ENCODE peak calls at places on chromosomes 7 and 10, in five cellular contexts. K is NCI-H460, A is left cardiac atrium, C is KBM-7, S is NB4. P is an unnamed sample.

GRCh38 chr7:2190531-2190930 is 42.2 kb downstream of the MAD1L1 start:
- DNase-seq in K (no peak), C (no peak), S (no peak), A (no peak), P (no peak)

GRCh38 chr7:101097561-101097960 is 12.3 kb downstream of the TRIM56 start:
- DNase-seq in C (no peak), A (no peak), S (no peak), K (no peak), P (no peak)

GRCh38 chr7:1971946-1972654 is 260.6 kb downstream of the MAD1L1 start:
- DNase-seq in C (no peak), K (no peak), S (no peak), A (no peak), P (no peak)

GRCh38 chr7:129072410-129073063 is 17.6 kb upstream of the TNPO3 start:
- DNase-seq in K (no peak), A (no peak), C (peak; percentile 31), S (peak; percentile 98), P (no peak)

GRCh38 chr7:135645296-135645904 is 16.9 kb upstream of the STMP1 start:
- DNase-seq in S (peak; percentile 66), C (peak; percentile 58), K (peak; percentile 61), A (no peak), P (no peak)

GRCh38 chr10:78543026-78543748 is 509.5 kb downstream of the RPS24 start:
- DNase-seq in K (no peak), C (no peak), S (no peak), A (no peak), P (no peak)

GRCh38 chr10:11165591-11166543 is 148.2 kb downstream of the CELF2 start:
- DNase-seq in S (peak; percentile 85), A (peak; percentile 40), C (peak; percentile 85), K (no peak), P (peak; percentile 63)

GRCh38 chr10:11023009-11023408 is 5.3 kb downstream of the CELF2 start:
- DNase-seq in C (no peak), S (no peak), K (no peak), A (no peak), P (no peak)

GRCh38 chr7:99004216-99004615 is 125.9 kb downstream of the TRRAP start:
- DNase-seq in S (no peak), K (no peak), C (no peak), A (no peak), P (no peak)

GRCh38 chr7:48035967-48036478 is 680 bp downstream of the C7orf57 start:
- DNase-seq in C (no peak), S (no peak), K (no peak), A (no peak), P (peak; percentile 23)

GRCh38 chr10:20017961-20018360 is 201.7 kb downstream of the PLXDC2 start:
- DNase-seq in K (no peak), C (no peak), A (no peak), S (no peak), P (no peak)

GRCh38 chr7:108136191-108136581 is 6.0 kb upstream of the LAMB4 start:
- DNase-seq in S (peak; percentile 91), K (no peak), C (peak; percentile 97), A (no peak), P (no peak)

GRCh38 chr10:70315815-70316214 is 32.0 kb upstream of the NPFFR1 start:
- DNase-seq in S (no peak), K (no peak), C (no peak), A (no peak), P (no peak)

GRCh38 chr10:126500866-126501265 is 112.6 kb upstream of the ADAM12 start:
- DNase-seq in C (no peak), K (no peak), S (no peak), A (no peak), P (no peak)

GRCh38 chr10:21757601-21757901 is 223.5 kb downstream of the MLLT10 start:
- DNase-seq in A (no peak), C (no peak), S (no peak), K (no peak), P (no peak)

GRCh38 chr10:11159543-11160215 is 142.0 kb downstream of the CELF2 start:
- DNase-seq in S (no peak), C (no peak), A (no peak), K (no peak), P (no peak)

GRCh38 chr7:71843677-71844076 is 568.5 kb downstream of the CALN1 start:
- DNase-seq in K (no peak), S (peak; percentile 14), A (no peak), C (no peak), P (no peak)

GRCh38 chr7:117283371-117283770 is 39.5 kb downstream of the WNT2 start:
- DNase-seq in C (no peak), A (no peak), S (no peak), K (no peak), P (no peak)

GRCh38 chr7:75650062-75650461 is 88.7 kb downstream of the HIP1 start:
- DNase-seq in K (no peak), A (peak; percentile 36), C (no peak), S (no peak), P (no peak)

GRCh38 chr7:20240080-20240926 is 23.1 kb upstream of the MACC1 start:
- DNase-seq in K (no peak), A (no peak), C (no peak), S (no peak), P (no peak)

GRCh38 chr7:54877683-54878082 is 118.7 kb upstream of the SEC61G start:
- DNase-seq in K (no peak), S (no peak), A (no peak), C (no peak), P (no peak)

GRCh38 chr10:34392641-34393170 is 422.4 kb downstream of the PARD3 start:
- DNase-seq in K (no peak), C (no peak), S (no peak), A (no peak), P (no peak)

GRCh38 chr10:76329891-76330575 is 898.6 kb downstream of the LRMDA start:
- DNase-seq in K (peak; percentile 13), A (no peak), S (no peak), C (no peak), P (no peak)

GRCh38 chr7:51240868-51241267 is 75.7 kb downstream of the COBL start:
- DNase-seq in S (no peak), A (no peak), C (no peak), K (no peak), P (no peak)

GRCh38 chr10:100482181-100482833 is 19.5 kb downstream of the WNT8B start:
- DNase-seq in K (peak; percentile 44), A (peak; percentile 68), S (peak; percentile 86), C (peak; percentile 79), P (peak; percentile 70)

GRCh38 chr10:121428848-121429247 is 169.4 kb downstream of the FGFR2 start:
- DNase-seq in S (no peak), A (no peak), K (no peak), C (no peak), P (no peak)

GRCh38 chr10:122132882-122133634 is 138.0 kb upstream of the BTBD16 start:
- DNase-seq in C (no peak), S (peak; percentile 54), A (no peak), K (no peak), P (no peak)

GRCh38 chr7:94395141-94396041 is 696 bp downstream of the COL1A2 start:
- DNase-seq in A (peak; percentile 28), K (peak; percentile 48), S (peak; percentile 69), C (peak; percentile 67), P (peak; percentile 30)

GRCh38 chr7:25900887-25901286 is 251.1 kb upstream of the NFE2L3 start:
- DNase-seq in C (no peak), K (no peak), A (no peak), S (no peak), P (no peak)

GRCh38 chr10:34256216-34256615 is 558.9 kb downstream of the PARD3 start:
- DNase-seq in K (no peak), S (no peak), A (no peak), C (no peak), P (peak; percentile 14)

GRCh38 chr10:13018171-13018570 is 16.7 kb upstream of the CCDC3 start:
- DNase-seq in A (no peak), K (no peak), C (no peak), S (no peak), P (no peak)

GRCh38 chr7:81470084-81470723 is 299.6 kb downstream of the HGF start:
- DNase-seq in K (peak; percentile 70), A (peak; percentile 74), S (peak; percentile 71), C (peak; percentile 42), P (peak; percentile 82)

GRCh38 chr10:20970044-20970443 is 72.9 kb upstream of the NEBL start:
- DNase-seq in K (no peak), S (no peak), A (no peak), C (no peak), P (no peak)

GRCh38 chr10:60883187-60883586 is 60.8 kb downstream of the RHOBTB1 start:
- DNase-seq in C (peak; percentile 29), A (peak; percentile 29), K (peak; percentile 25), S (peak; percentile 14), P (peak; percentile 19)

GRCh38 chr7:44286182-44286617 is 39.2 kb downstream of the CAMK2B start:
- DNase-seq in K (no peak), A (peak; percentile 24), S (no peak), C (no peak), P (peak; percentile 3)

GRCh38 chr10:123783296-123783695 is 108.3 kb downstream of the CPXM2 start:
- DNase-seq in A (no peak), K (no peak), S (no peak), C (no peak), P (no peak)

GRCh38 chr7:150430465-150431085 is 19.9 kb upstream of the GIMAP8 start:
- DNase-seq in C (no peak), A (no peak), S (peak; percentile 36), K (no peak), P (no peak)